ENCODE peak calls at places on chromosomes 5 and 9, in four cellular contexts. L, M, D and C are unnamed samples. For H3K9me3, the result is how much of the 10 kb centered on the place peaks cover.

GRCh38 chr9:106936680-106937079 is 73.7 kb downstream of the ZNF462 start:
- DNase-seq in L (no peak), M (no peak), D (no peak), C (no peak)

GRCh38 chr9:79196606-79197005 is 375.2 kb upstream of the TLE4 start:
- DNase-seq in L (no peak), M (no peak), D (no peak), C (no peak)

GRCh38 chr5:126988021-126988569 is 42.3 kb downstream of the MARCHF3 start:
- DNase-seq in L (no peak), M (no peak), D (no peak), C (peak)

GRCh38 chr5:148620696-148621095 is 33.6 kb downstream of the HTR4 start:
- DNase-seq in L (no peak), M (no peak), D (no peak), C (peak)

GRCh38 chr5:132484386-132484715 is 6.2 kb downstream of the IRF1 start:
- DNase-seq in L (no peak), M (peak), D (no peak), C (no peak)

GRCh38 chr5:177478711-177479646 is 5.5 kb upstream of the DBN1 start:
- DNase-seq in L (no peak), M (peak), D (no peak), C (no peak)

GRCh38 chr5:96861044-96861443 is 15.3 kb upstream of the ERAP2 start:
- DNase-seq in L (no peak), M (no peak), D (no peak), C (no peak)

GRCh38 chr5:56900858-56901578 is 8.4 kb upstream of the SETD9 start:
- DNase-seq in L (peak), M (no peak), D (peak), C (peak)

GRCh38 chr9:116049506-116049905 is 104.1 kb upstream of the PAPPA start:
- DNase-seq in L (peak), M (no peak), D (no peak), C (no peak)

GRCh38 chr9:116042321-116042720 is 111.3 kb upstream of the PAPPA start:
- DNase-seq in L (no peak), M (no peak), D (no peak), C (no peak)

GRCh38 chr9:116045083-116045482 is 108.5 kb upstream of the PAPPA start:
- DNase-seq in L (no peak), M (no peak), D (no peak), C (no peak)

GRCh38 chr9:116051528-116051927 is 102.1 kb upstream of the PAPPA start:
- DNase-seq in L (no peak), M (no peak), D (no peak), C (no peak)

GRCh38 chr9:116048072-116048471 is 105.5 kb upstream of the PAPPA start:
- DNase-seq in L (no peak), M (no peak), D (no peak), C (no peak)
- H3K27ac ChIP-seq in L (no peak), M (no peak), D (no peak), C (no peak)

GRCh38 chr5:139748505-139748826 is 47.1 kb upstream of the PSD2 start:
- DNase-seq in L (no peak), M (no peak), D (no peak), C (no peak)
- H3K4me3 ChIP-seq in L (no peak), M (no peak), D (no peak), C (peak)

GRCh38 chr5:158660726-158661125 is 439.0 kb downstream of the EBF1 start:
- DNase-seq in L (no peak), M (no peak), D (no peak), C (no peak)
- H3K9me3 ChIP-seq in L (under half), M (under half), D (under half), C (under half)

GRCh38 chr9:72476100-72476499 is 45.3 kb upstream of the TMC1 start:
- DNase-seq in L (no peak), M (no peak), D (no peak), C (no peak)

GRCh38 chr9:72474676-72475075 is 46.7 kb upstream of the TMC1 start:
- DNase-seq in L (no peak), M (no peak), D (no peak), C (no peak)

GRCh38 chr9:72476617-72477375 is 44.6 kb upstream of the TMC1 start:
- DNase-seq in L (no peak), M (no peak), D (peak), C (no peak)

GRCh38 chr9:72471096-72471495 is 50.3 kb upstream of the TMC1 start:
- DNase-seq in L (no peak), M (no peak), D (no peak), C (no peak)

GRCh38 chr9:72473474-72474241 is 47.8 kb upstream of the TMC1 start:
- DNase-seq in L (no peak), M (no peak), D (peak), C (no peak)
- H3K27ac ChIP-seq in L (no peak), M (no peak), D (peak), C (no peak)